ENCODE peak calls at places on chromosomes 3 and 15, in seven cellular contexts. N, A, F, P, Z, L and U are unnamed samples.
A peak's percentile ranks its signal among the peaks of the same experiment; 100 is the strongest.

GRCh38 chr3:117192888-117193287 is 483.3 kb downstream of the TUSC7 start:
- DNase-seq in Z (no peak), F (no peak), L (no peak), N (no peak), P (no peak), A (no peak), U (no peak)

GRCh38 chr3:150673966-150674365 is 29.8 kb downstream of the ERICH6 start:
- DNase-seq in L (no peak), F (no peak), Z (no peak), P (no peak), A (no peak), N (no peak), U (no peak)

GRCh38 chr3:10255835-10256234 is 7.6 kb downstream of the TATDN2 start:
- DNase-seq in Z (no peak), L (no peak), A (no peak), P (no peak), F (no peak), N (no peak), U (no peak)

GRCh38 chr15:61530769-61531168 is 301.7 kb upstream of the RORA start:
- DNase-seq in P (peak; percentile 20), A (no peak), N (no peak), Z (no peak), L (peak; percentile 27), F (no peak), U (no peak)

GRCh38 chr3:194672876-194673275 is 885 bp upstream of the LSG1 start:
- DNase-seq in A (no peak), N (no peak), P (no peak), Z (no peak), L (peak; percentile 16), F (no peak), U (no peak)

GRCh38 chr3:152539191-152539764 is 270.5 kb downstream of the MBNL1 start:
- DNase-seq in Z (no peak), N (no peak), P (peak; percentile 17), A (no peak), F (no peak), L (peak; percentile 4), U (no peak)

GRCh38 chr3:3191675-3192480 is 12.4 kb upstream of the CRBN start:
- DNase-seq in P (no peak), A (peak; percentile 13), F (no peak), Z (no peak), N (no peak), L (no peak), U (peak; percentile 53)

GRCh38 chr3:53157974-53158580 is 2.9 kb upstream of the PRKCD start:
- DNase-seq in A (no peak), F (no peak), Z (no peak), N (no peak), L (no peak), P (no peak), U (no peak)

GRCh38 chr3:111735271-111735758 is 123.8 kb upstream of the PHLDB2 start:
- DNase-seq in F (no peak), Z (peak; percentile 76), L (peak; percentile 98), N (no peak), P (no peak), A (peak; percentile 99), U (peak; percentile 99)

GRCh38 chr3:150309557-150309956 is 98.5 kb upstream of the TSC22D2 start:
- DNase-seq in Z (peak; percentile 34), F (no peak), P (no peak), A (peak; percentile 89), L (peak; percentile 96), N (peak; percentile 37), U (peak; percentile 79)

GRCh38 chr3:121330118-121330517 is 215.7 kb downstream of the POLQ start:
- DNase-seq in N (no peak), Z (no peak), L (no peak), A (no peak), P (no peak), F (no peak), U (no peak)

GRCh38 chr15:83144771-83145170 is 37.3 kb downstream of the TM6SF1 start:
- DNase-seq in P (no peak), L (no peak), Z (no peak), F (no peak), N (no peak), A (no peak), U (no peak)

GRCh38 chr3:17162116-17162515 is 277.4 kb downstream of the PLCL2 start:
- DNase-seq in N (no peak), L (no peak), P (no peak), A (no peak), F (no peak), Z (no peak), U (no peak)

GRCh38 chr3:122773856-122774535 is 19.6 kb downstream of the HSPBAP1 start:
- DNase-seq in Z (no peak), P (no peak), N (no peak), F (no peak), A (no peak), L (no peak), U (no peak)